ENCODE peak calls at places on chromosomes 6 and 20, in seven cellular contexts. H is fibroblast of lung, F is HCT116, S is psoas muscle, B is AG09309, G is GM06990, R is GM10248. U is an unnamed sample.

GRCh38 chr6:144993870-144994269 is 708.7 kb downstream of the UTRN start:
- DNase-seq in H (peak; percentile 59), F (no peak), S (no peak), B (no peak), G (no peak), R (no peak), U (no peak)

GRCh38 chr6:30612687-30613248 is 4.3 kb downstream of the PPP1R10 start:
- DNase-seq in H (peak; percentile 89), F (no peak), S (no peak), B (no peak), G (no peak), R (no peak), U (no peak)

GRCh38 chr20:1879934-1880333 is 15.3 kb upstream of the SIRPA start:
- DNase-seq in H (no peak), F (no peak), S (peak; percentile 21), B (no peak), G (no peak), R (no peak), U (no peak)

GRCh38 chr6:170074907-170075306 is 216.0 kb downstream of the DLL1 start:
- DNase-seq in H (no peak), F (no peak), S (no peak), B (no peak), G (no peak), R (no peak), U (peak; percentile 69)

GRCh38 chr6:87151786-87152527 is 3.4 kb upstream of the ZNF292 start:
- DNase-seq in H (peak; percentile 67), F (no peak), S (peak; percentile 83), B (no peak), G (peak; percentile 88), R (peak; percentile 68), U (no peak)

GRCh38 chr20:14406495-14406894 is 69.1 kb upstream of the FLRT3 start:
- DNase-seq in H (peak; percentile 56), F (no peak), S (no peak), B (peak; percentile 14), G (no peak), R (no peak), U (no peak)

GRCh38 chr6:9085054-9085746 is 649.9 kb upstream of the SLC35B3 start:
- DNase-seq in H (no peak), F (no peak), S (no peak), B (no peak), G (no peak), R (no peak), U (no peak)

GRCh38 chr6:104558746-104559145 is 301.0 kb downstream of the HACE1 start:
- DNase-seq in H (no peak), F (no peak), S (no peak), B (peak; percentile 8), G (no peak), R (no peak), U (no peak)

GRCh38 chr6:17276766-17277165 is 4.4 kb upstream of the RBM24 start:
- DNase-seq in H (peak; percentile 52), F (no peak), S (peak; percentile 67), B (no peak), G (no peak), R (no peak), U (no peak)

GRCh38 chr6:83792846-83793245 is 60.3 kb upstream of the RIPPLY2 start:
- DNase-seq in H (no peak), F (no peak), S (no peak), B (no peak), G (no peak), R (no peak), U (no peak)

GRCh38 chr6:99151634-99152344 is 197.7 kb downstream of the FAXC start:
- DNase-seq in H (peak; percentile 23), F (peak; percentile 37), S (no peak), B (no peak), G (peak; percentile 20), R (peak; percentile 50), U (no peak)

GRCh38 chr6:8879334-8879733 is 444.0 kb upstream of the SLC35B3 start:
- DNase-seq in H (no peak), F (no peak), S (no peak), B (no peak), G (no peak), R (no peak), U (no peak)

GRCh38 chr20:45095753-45096371 is 5.1 kb downstream of the KCNS1 start:
- DNase-seq in H (peak; percentile 45), F (peak; percentile 41), S (no peak), B (no peak), G (no peak), R (peak; percentile 69), U (no peak)

GRCh38 chr6:45714795-45715507 is 300.7 kb downstream of the CLIC5 start:
- DNase-seq in H (peak; percentile 83), F (peak; percentile 73), S (no peak), B (peak; percentile 75), G (no peak), R (peak; percentile 60), U (no peak)

GRCh38 chr6:157020398-157021266 is 243.5 kb downstream of the ARID1B start:
- DNase-seq in H (peak; percentile 62), F (peak; percentile 22), S (no peak), B (no peak), G (no peak), R (peak; percentile 79), U (no peak)

GRCh38 chr6:44263357-44264100 is 1.8 kb downstream of the NFKBIE start:
- DNase-seq in H (peak; percentile 7), F (no peak), S (peak; percentile 34), B (no peak), G (peak; percentile 75), R (peak; percentile 58), U (peak; percentile 51)

GRCh38 chr20:14334306-14334930 is 3.0 kb downstream of the FLRT3 start:
- DNase-seq in H (peak; percentile 44), F (no peak), S (no peak), B (no peak), G (no peak), R (no peak), U (no peak)

GRCh38 chr6:134550604-134551003 is 232.7 kb upstream of the SGK1 start:
- DNase-seq in H (peak; percentile 92), F (no peak), S (no peak), B (no peak), G (no peak), R (no peak), U (no peak)

GRCh38 chr6:80021591-80021990 is 17.1 kb downstream of the TTK start:
- DNase-seq in H (no peak), F (no peak), S (no peak), B (no peak), G (no peak), R (no peak), U (no peak)

GRCh38 chr6:170393807-170394399 is 87.3 kb downstream of the FAM120B start:
- DNase-seq in H (peak; percentile 67), F (no peak), S (no peak), B (no peak), G (no peak), R (no peak), U (no peak)

GRCh38 chr20:37764333-37764935 is 70.6 kb downstream of the CTNNBL1 start:
- DNase-seq in H (no peak), F (no peak), S (no peak), B (no peak), G (no peak), R (no peak), U (no peak)

GRCh38 chr20:64113796-64114355 is 6.5 kb upstream of the NPBWR2 start:
- DNase-seq in H (no peak), F (no peak), S (peak; percentile 38), B (no peak), G (no peak), R (no peak), U (peak; percentile 61)

GRCh38 chr20:44215125-44215524 is 4.6 kb upstream of the OSER1 start:
- DNase-seq in H (peak; percentile 51), F (peak; percentile 28), S (peak; percentile 79), B (no peak), G (peak; percentile 18), R (peak; percentile 51), U (no peak)

DNA sequence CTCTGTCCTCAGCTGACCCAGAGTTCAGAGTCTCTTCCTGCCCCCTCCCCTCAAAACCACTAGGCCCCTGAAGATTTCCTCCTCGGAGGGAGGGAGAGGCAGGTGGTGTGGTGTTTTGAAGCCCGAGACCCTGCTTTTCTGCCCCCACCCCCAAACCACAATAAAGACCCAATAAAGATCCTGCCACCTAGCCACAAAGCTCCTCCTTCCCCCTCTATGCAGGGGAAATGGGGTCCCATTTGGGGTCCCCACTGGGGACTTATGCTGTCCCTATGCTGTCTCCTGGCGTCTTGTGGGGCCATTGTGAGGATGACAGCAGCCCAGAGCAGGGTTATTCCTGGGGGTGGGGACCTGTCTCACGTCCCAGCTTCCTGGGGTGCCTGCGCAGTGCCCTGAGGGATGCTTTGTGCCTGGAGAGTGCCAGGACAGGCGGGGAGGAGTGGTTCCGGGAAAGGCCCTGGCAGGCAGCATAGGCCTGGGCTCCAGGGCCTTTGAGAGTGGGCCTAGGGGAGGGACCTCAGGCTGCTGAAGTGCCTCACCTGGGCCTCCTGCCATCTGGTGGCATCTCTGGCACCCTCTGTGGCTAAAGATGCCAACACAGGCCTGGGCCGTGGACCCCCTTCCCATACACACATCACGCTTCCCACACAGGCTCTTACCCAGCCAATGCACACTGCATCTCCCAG is 8.0 kb upstream of the ARMC12 start:
- DNase-seq in H (no peak), F (no peak), S (peak; percentile 88), B (no peak), G (peak; percentile 45), R (no peak), U (no peak)
- TF ChIP-seq CTCF in H (no peak), F (peak; percentile 33), S (no peak), B (no peak), G (no peak), R (no peak), U (no peak)

GRCh38 chr6:33958863-33959651 is 155.3 kb upstream of the MLN start:
- DNase-seq in H (no peak), F (no peak), S (no peak), B (no peak), G (no peak), R (no peak), U (no peak)
- TF ChIP-seq CTCF in H (no peak), F (no peak), S (no peak), B (no peak), G (no peak), R (no peak), U (peak; percentile 39)

GRCh38 chr6:52286798-52287432 is 2.4 kb upstream of the MCM3 start:
- DNase-seq in H (peak; percentile 51), F (peak; percentile 63), S (peak; percentile 60), B (peak; percentile 16), G (no peak), R (peak; percentile 35), U (no peak)

GRCh38 chr6:52284131-52284459 is 447 bp downstream of the MCM3 start:
- DNase-seq in H (peak; percentile 25), F (no peak), S (peak; percentile 54), B (no peak), G (no peak), R (no peak), U (no peak)

GRCh38 chr6:52283111-52283510 is 1.4 kb downstream of the MCM3 start:
- DNase-seq in H (no peak), F (no peak), S (no peak), B (no peak), G (no peak), R (no peak), U (no peak)

GRCh38 chr6:52284460-52285173 is at the start of gene MCM3:
- DNase-seq in H (peak; percentile 99), F (peak; percentile 99), S (peak; percentile 97), B (peak; percentile 98), G (peak; percentile 99), R (peak; percentile 95), U (peak; percentile 97)

GRCh38 chr6:52285174-52286068 is 879 bp upstream of the MCM3 start:
- DNase-seq in H (no peak), F (no peak), S (no peak), B (peak; percentile 13), G (peak; percentile 34), R (no peak), U (no peak)
- TF ChIP-seq CTCF in H (no peak), F (no peak), S (no peak), B (peak; percentile 1), G (no peak), R (peak; percentile 28), U (peak; percentile 70)

GRCh38 chr6:76992553-76992952 is 470.7 kb downstream of the HTR1B start:
- DNase-seq in H (no peak), F (no peak), S (no peak), B (no peak), G (no peak), R (no peak), U (no peak)
- TF ChIP-seq CTCF in H (no peak), F (no peak), S (no peak), B (no peak), G (no peak), R (no peak), U (no peak)

U was measured in chondrocyte.